ENCODE peak calls at places on chromosomes 1 and 21, in five cellular contexts. W, Q, F, C and E are unnamed samples.

GRCh38 chr1:22799971-22800370 is 89.3 kb downstream of the EPHB2 start:
- DNase-seq in W (no peak), Q (no peak), F (no peak), C (no peak), E (no peak)

GRCh38 chr1:160844447-160845232 is 18.0 kb downstream of the CD244 start:
- DNase-seq in W (no peak), Q (no peak), F (no peak), C (no peak), E (no peak)

GRCh38 chr21:33684923-33685560 is 42.7 kb downstream of the ITSN1 start:
- DNase-seq in W (peak; percentile 66), Q (no peak), F (no peak), C (no peak), E (no peak)

GRCh38 chr1:14939527-14940284 is 213.8 kb upstream of the TMEM51 start:
- DNase-seq in W (peak; percentile 70), Q (no peak), F (no peak), C (no peak), E (no peak)

GRCh38 chr1:11944358-11944981 is 10.0 kb downstream of the PLOD1 start:
- DNase-seq in W (no peak), Q (no peak), F (no peak), C (no peak), E (no peak)

GRCh38 chr1:154493276-154493675 is 8.7 kb upstream of the TDRD10 start:
- DNase-seq in W (no peak), Q (peak; percentile 75), F (peak; percentile 42), C (peak; percentile 41), E (no peak)

GRCh38 chr1:32813941-32814739 is 3.0 kb downstream of the YARS1 start:
- DNase-seq in W (peak; percentile 47), Q (no peak), F (no peak), C (no peak), E (no peak)

GRCh38 chr1:190949932-190950331 is 472.3 kb upstream of the BRINP3 start:
- DNase-seq in W (no peak), Q (no peak), F (no peak), C (no peak), E (no peak)

GRCh38 chr1:168342572-168343280 is 62.0 kb downstream of the TBX19 start:
- DNase-seq in W (peak; percentile 80), Q (peak; percentile 92), F (peak; percentile 91), C (peak; percentile 86), E (peak; percentile 66)

GRCh38 chr1:116489231-116489697 is 81.6 kb downstream of the CD58 start:
- DNase-seq in W (peak; percentile 37), Q (no peak), F (no peak), C (no peak), E (no peak)

GRCh38 chr1:42951588-42951987 is 7.1 kb downstream of the SLC2A1 start:
- DNase-seq in W (no peak), Q (no peak), F (no peak), C (no peak), E (no peak)

GRCh38 chr1:42950146-42950480 is 8.6 kb downstream of the SLC2A1 start:
- DNase-seq in W (peak; percentile 92), Q (no peak), F (no peak), C (no peak), E (no peak)

GRCh38 chr1:42953182-42954180 is 5.2 kb downstream of the SLC2A1 start:
- DNase-seq in W (no peak), Q (no peak), F (no peak), C (no peak), E (no peak)

GRCh38 chr1:42949312-42950145 is 9.1 kb downstream of the SLC2A1 start:
- DNase-seq in W (peak; percentile 64), Q (no peak), F (no peak), C (no peak), E (no peak)

GRCh38 chr1:42952353-42953001 is 6.2 kb downstream of the SLC2A1 start:
- DNase-seq in W (no peak), Q (no peak), F (no peak), C (no peak), E (no peak)
- H3K4me3 ChIP-seq in W (no peak overlapping the region), Q (no peak overlapping the region), F (no peak overlapping the region), C (no peak overlapping the region), E (no peak overlapping the region)

GRCh38 chr21:46361937-46362336 is 38.0 kb downstream of the PCNT start:
- DNase-seq in W (no peak), Q (no peak), F (no peak), C (no peak), E (no peak)
- H3K36me3 ChIP-seq in W (peaks cover 15% of the 10 kb centered on the region), Q (peaks cover 86% of the 10 kb centered on the region), F (peaks cover 97% of the 10 kb centered on the region), C (peaks cover 7% of the 10 kb centered on the region), E (peaks cover 25% of the 10 kb centered on the region)

GRCh38 chr21:44049182-44049581 is 37.1 kb downstream of the TRAPPC10 start:
- DNase-seq in W (no peak), Q (no peak), F (no peak), C (no peak), E (no peak)
- TF ChIP-seq CTCF in W (no peak), Q (no peak), F (no peak), C (no peak), E (no peak)

DNA sequence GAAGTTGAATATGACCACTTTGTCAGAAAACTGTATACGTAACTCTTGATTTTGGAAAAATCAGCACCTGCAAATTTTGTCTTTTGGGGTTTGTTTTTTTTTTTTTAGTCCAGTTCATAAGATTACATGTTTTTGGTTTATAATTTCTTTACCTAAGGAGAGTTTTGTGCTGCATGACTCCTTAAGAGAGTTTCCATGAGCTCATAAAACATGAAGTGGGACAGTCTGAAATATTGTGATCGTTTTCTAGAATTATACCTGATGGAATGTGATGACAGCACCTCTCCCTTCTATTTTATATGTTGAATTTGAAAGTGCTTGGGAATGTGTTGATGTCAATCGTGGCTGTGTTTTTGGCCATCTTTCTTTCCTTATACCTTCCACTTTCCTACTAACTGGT is 158.5 kb downstream of the NFIA start:
- DNase-seq in W (no peak), Q (no peak), F (no peak), C (no peak), E (no peak)
- H3K4me3 ChIP-seq in W (no peak overlapping the region), Q (peak overlapping the region; percentile 33), F (peak overlapping the region; percentile 13), C (peak overlapping the region; percentile 36), E (no peak overlapping the region)

DNA sequence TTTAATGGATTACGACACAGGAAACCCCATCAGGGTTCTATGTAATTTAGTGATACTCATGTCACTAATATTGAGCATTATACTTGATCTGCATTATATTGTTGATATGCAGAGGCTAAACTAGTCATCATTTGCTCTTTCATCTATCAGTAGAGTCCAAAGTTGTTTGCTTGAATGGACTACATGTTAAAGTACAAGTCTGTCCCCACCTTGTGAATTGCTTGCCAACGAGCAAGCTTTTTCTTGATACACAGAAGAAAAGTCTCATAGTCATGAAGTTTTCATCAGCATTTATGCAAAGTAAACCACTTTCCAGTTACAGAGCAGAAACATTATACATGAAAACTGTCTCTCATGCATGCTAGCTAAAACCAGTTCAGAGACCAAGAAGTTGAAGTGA is 13.1 kb downstream of the SFPQ start:
- DNase-seq in W (no peak), Q (no peak), F (no peak), C (no peak), E (no peak)
- H3K36me3 ChIP-seq in W (peaks cover 94% of the 10 kb centered on the region), Q (peaks cover 89% of the 10 kb centered on the region), F (peaks cover 99% of the 10 kb centered on the region), C (peaks cover 3% of the 10 kb centered on the region), E (peaks cover 27% of the 10 kb centered on the region)

DNA sequence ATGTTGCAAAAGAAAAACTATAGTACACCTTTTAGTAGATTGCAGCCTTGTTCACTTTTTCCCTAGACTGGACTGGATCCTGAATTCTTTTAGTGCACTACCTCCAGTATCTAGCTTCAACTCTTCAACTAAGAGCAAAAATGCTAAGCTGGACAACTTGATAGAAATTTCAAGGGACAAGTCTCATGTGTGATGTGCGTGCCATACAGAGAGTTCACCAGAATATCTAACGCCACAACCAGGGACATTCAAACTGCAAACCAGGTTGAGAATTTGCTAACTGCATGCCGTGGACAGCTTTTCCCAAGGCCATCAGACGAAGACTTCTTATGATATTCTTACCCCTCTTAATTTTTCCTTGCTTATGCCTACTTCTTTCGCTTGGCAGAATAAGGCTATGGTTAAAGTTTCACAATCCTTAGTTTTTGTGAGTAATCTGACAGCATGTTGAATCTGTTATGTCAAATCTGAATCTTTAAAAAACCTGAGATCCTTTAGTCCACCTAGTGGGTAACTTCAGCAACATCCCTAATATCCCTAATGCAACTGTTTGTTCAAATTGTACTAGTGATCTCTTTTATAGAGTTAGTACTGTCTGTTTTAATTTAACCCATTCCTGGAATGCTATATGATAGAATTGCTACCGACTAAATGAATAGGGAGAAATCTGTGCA is 66.4 kb downstream of the DDAH1 start:
- DNase-seq in W (peak; percentile 41), Q (no peak), F (no peak), C (no peak), E (no peak)
- TF ChIP-seq CTCF in W (peak; percentile 34), Q (peak; percentile 32), F (peak; percentile 46), C (peak; percentile 36), E (peak; percentile 41)

GRCh38 chr1:151372411-151372934 is at the start of gene SELENBP1:
- DNase-seq in W (peak; percentile 31), Q (peak; percentile 95), F (peak; percentile 82), C (peak; percentile 82), E (no peak)
- H3K4me3 ChIP-seq in W (peak within 1 kb of the TSS; percentile 34), Q (peak within 1 kb of the TSS; percentile 60), F (peak within 1 kb of the TSS; percentile 58), C (peak within 1 kb of the TSS; percentile 64), E (peak within 1 kb of the TSS; percentile 39)

GRCh38 chr1:19229828-19230325 is 19.8 kb upstream of the UBR4 start:
- DNase-seq in W (no peak), Q (no peak), F (no peak), C (no peak), E (no peak)

GRCh38 chr1:19229229-19229628 is 19.2 kb upstream of the UBR4 start:
- DNase-seq in W (no peak), Q (no peak), F (no peak), C (no peak), E (no peak)

GRCh38 chr1:19234224-19234623 is 17.1 kb downstream of the EMC1 start:
- DNase-seq in W (no peak), Q (no peak), F (no peak), C (no peak), E (no peak)

GRCh38 chr1:19232526-19232851 is 18.8 kb downstream of the EMC1 start:
- DNase-seq in W (no peak), Q (peak; percentile 67), F (no peak), C (no peak), E (no peak)
- H3K36me3 ChIP-seq in W (peaks cover 54% of the 10 kb centered on the region), Q (peaks cover 80% of the 10 kb centered on the region), F (peaks cover 100% of the 10 kb centered on the region), C (no peaks in the 10 kb centered on the region), E (peaks cover 24% of the 10 kb centered on the region)

DNA sequence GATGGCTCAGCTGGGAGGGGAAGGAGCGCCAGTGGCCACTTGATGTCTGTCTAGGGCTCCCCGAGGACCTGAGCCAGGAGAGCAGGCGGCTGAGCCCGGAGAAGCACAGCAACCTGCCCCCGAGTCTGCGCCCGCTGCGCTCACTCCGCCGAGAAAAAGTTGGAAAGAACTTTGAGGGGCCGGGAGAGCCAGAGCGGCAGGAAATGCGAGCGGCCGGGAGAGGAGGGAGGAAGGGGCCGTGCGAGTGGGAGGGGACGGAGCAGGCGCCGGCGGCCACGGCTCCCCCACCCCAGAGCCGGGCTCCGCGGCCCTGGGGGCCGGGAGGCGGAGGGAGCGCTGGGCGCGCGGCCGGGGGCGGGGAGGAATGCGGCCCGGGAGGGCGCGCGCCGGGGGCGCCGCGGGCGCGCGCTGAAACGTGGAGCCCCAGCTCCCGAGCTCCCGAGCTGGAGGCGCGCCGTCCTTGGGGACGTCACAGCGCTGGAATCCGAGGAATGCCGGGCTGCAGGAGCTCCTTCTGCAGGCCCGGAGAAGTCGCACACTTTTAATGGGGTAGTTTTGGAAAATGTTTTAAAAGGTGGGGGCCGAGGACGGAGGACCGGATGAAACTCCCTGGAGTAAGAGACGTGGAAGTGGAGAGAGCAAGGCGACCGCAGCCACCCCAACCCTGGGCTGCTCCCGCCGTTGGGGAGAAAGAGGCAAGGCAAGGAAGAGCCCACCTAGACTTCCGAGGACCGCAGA is at the start of gene PTPN14:
- DNase-seq in W (peak; percentile 91), Q (peak; percentile 93), F (peak; percentile 78), C (peak; percentile 89), E (peak; percentile 77)
- TF ChIP-seq CTCF in W (peak; percentile 9), Q (no peak), F (no peak), C (peak; percentile 27), E (peak; percentile 60)

GRCh38 chr21:36524477-36524876 is 44.6 kb upstream of the CLDN14 start:
- DNase-seq in W (no peak), Q (peak; percentile 45), F (no peak), C (no peak), E (no peak)
- H3K4me3 ChIP-seq in W (no peak overlapping the region), Q (no peak overlapping the region), F (no peak overlapping the region), C (no peak overlapping the region), E (no peak overlapping the region)